ENCODE peak calls at places on chromosomes 16 and 17, in nine cellular contexts. K is pancreas, T is RWPE1, O is cardiac fibroblast, J is GM10248, R is stomach, H is mucosa of descending colon, L is endothelial cell, Q is neural crest cell. D is an unnamed sample.

GRCh38 chr17:47225436-47225858 is 16.3 kb downstream of the MYL4 start:
- DNase-seq in K (peak), T (peak), O (peak), J (no peak), R (peak), H (no peak), L (no peak), Q (no peak), D (no peak)

GRCh38 chr16:49630783-49631182 is 225.1 kb downstream of the ZNF423 start:
- DNase-seq in K (no peak), T (no peak), O (no peak), J (no peak), R (no peak), H (no peak), L (no peak), Q (no peak), D (no peak)

GRCh38 chr17:78082988-78083387 is 45.6 kb downstream of the TMC6 start:
- DNase-seq in K (no peak), T (peak), O (no peak), J (no peak), R (no peak), H (no peak), L (no peak), Q (no peak), D (no peak)

GRCh38 chr17:31754239-31754945 is 104.7 kb downstream of the COPRS start:
- DNase-seq in K (no peak), T (peak), O (peak), J (no peak), R (no peak), H (no peak), L (no peak), Q (no peak), D (no peak)

GRCh38 chr16:54177052-54177856 is 109.3 kb downstream of the IRX3 start:
- DNase-seq in K (no peak), T (no peak), O (no peak), J (no peak), R (no peak), H (no peak), L (no peak), Q (no peak), D (no peak)

GRCh38 chr16:81740163-81740562 is 38.9 kb upstream of the PLCG2 start:
- DNase-seq in K (no peak), T (no peak), O (no peak), J (peak), R (no peak), H (peak), L (no peak), Q (no peak), D (peak)

GRCh38 chr16:57191056-57191536 is 5.0 kb downstream of the RSPRY1 start:
- DNase-seq in K (no peak), T (peak), O (no peak), J (no peak), R (no peak), H (no peak), L (no peak), Q (no peak), D (no peak)

GRCh38 chr16:569445-570254 is at the start of gene PIGQ:
- DNase-seq in K (peak), T (peak), O (peak), J (peak), R (peak), H (peak), L (peak), Q (peak), D (peak)

GRCh38 chr16:4639899-4640509 is 15.4 kb downstream of the MGRN1 start:
- DNase-seq in K (no peak), T (no peak), O (no peak), J (no peak), R (no peak), H (no peak), L (no peak), Q (no peak), D (no peak)

GRCh38 chr17:31696184-31696602 is 162.9 kb downstream of the COPRS start:
- DNase-seq in K (peak), T (no peak), O (peak), J (no peak), R (peak), H (peak), L (no peak), Q (peak), D (no peak)

GRCh38 chr16:25106567-25107465 is 4.7 kb upstream of the LCMT1 start:
- DNase-seq in K (peak), T (peak), O (peak), J (peak), R (peak), H (peak), L (peak), Q (peak), D (peak)
- TF ChIP-seq CTCF in K (no peak), T (no peak), O (no peak), J (peak), R (no peak), H (no peak), L (no peak), Q (peak), D (no peak)

GRCh38 chr17:14312522-14312921 is 11.6 kb downstream of the HS3ST3B1 start:
- DNase-seq in K (no peak), T (no peak), O (no peak), J (no peak), R (no peak), H (no peak), L (no peak), Q (no peak), D (no peak)
- TF ChIP-seq CTCF in K (no peak), T (no peak), O (no peak), J (no peak), R (no peak), H (no peak), L (no peak), Q (no peak), D (no peak)

GRCh38 chr17:11240841-11241610 is at the start of gene SHISA6:
- DNase-seq in K (no peak), T (no peak), O (no peak), J (no peak), R (no peak), H (no peak), L (no peak), Q (peak), D (no peak)

GRCh38 chr17:11239379-11239970 is 1.5 kb upstream of the SHISA6 start:
- DNase-seq in K (no peak), T (no peak), O (no peak), J (no peak), R (no peak), H (no peak), L (no peak), Q (no peak), D (no peak)

GRCh38 chr17:11238710-11239109 is 2.3 kb upstream of the SHISA6 start:
- DNase-seq in K (no peak), T (no peak), O (no peak), J (no peak), R (no peak), H (no peak), L (no peak), Q (no peak), D (no peak)

GRCh38 chr17:11240041-11240801 is 792 bp upstream of the SHISA6 start:
- DNase-seq in K (peak), T (no peak), O (no peak), J (no peak), R (peak), H (no peak), L (no peak), Q (peak), D (no peak)

GRCh38 chr17:11241611-11242226 is 706 bp downstream of the SHISA6 start:
- DNase-seq in K (peak), T (no peak), O (no peak), J (no peak), R (peak), H (no peak), L (no peak), Q (no peak), D (no peak)
- TF ChIP-seq CTCF in K (no peak), T (no peak), O (no peak), J (no peak), R (no peak), H (no peak), L (no peak), Q (no peak), D (no peak)

GRCh38 chr16:87061521-87061920 is 255.7 kb downstream of the C16orf95 start:
- DNase-seq in K (no peak), T (no peak), O (no peak), J (no peak), R (no peak), H (no peak), L (no peak), Q (no peak), D (no peak)

GRCh38 chr16:87063543-87063942 is 253.6 kb downstream of the C16orf95 start:
- DNase-seq in K (no peak), T (no peak), O (no peak), J (no peak), R (no peak), H (no peak), L (no peak), Q (no peak), D (no peak)

GRCh38 chr16:87064731-87065720 is 252.2 kb downstream of the C16orf95 start:
- DNase-seq in K (no peak), T (no peak), O (no peak), J (no peak), R (no peak), H (no peak), L (no peak), Q (no peak), D (no peak)

GRCh38 chr16:87060026-87060986 is 256.9 kb downstream of the C16orf95 start:
- DNase-seq in K (no peak), T (no peak), O (peak), J (no peak), R (no peak), H (no peak), L (no peak), Q (no peak), D (no peak)

DNA sequence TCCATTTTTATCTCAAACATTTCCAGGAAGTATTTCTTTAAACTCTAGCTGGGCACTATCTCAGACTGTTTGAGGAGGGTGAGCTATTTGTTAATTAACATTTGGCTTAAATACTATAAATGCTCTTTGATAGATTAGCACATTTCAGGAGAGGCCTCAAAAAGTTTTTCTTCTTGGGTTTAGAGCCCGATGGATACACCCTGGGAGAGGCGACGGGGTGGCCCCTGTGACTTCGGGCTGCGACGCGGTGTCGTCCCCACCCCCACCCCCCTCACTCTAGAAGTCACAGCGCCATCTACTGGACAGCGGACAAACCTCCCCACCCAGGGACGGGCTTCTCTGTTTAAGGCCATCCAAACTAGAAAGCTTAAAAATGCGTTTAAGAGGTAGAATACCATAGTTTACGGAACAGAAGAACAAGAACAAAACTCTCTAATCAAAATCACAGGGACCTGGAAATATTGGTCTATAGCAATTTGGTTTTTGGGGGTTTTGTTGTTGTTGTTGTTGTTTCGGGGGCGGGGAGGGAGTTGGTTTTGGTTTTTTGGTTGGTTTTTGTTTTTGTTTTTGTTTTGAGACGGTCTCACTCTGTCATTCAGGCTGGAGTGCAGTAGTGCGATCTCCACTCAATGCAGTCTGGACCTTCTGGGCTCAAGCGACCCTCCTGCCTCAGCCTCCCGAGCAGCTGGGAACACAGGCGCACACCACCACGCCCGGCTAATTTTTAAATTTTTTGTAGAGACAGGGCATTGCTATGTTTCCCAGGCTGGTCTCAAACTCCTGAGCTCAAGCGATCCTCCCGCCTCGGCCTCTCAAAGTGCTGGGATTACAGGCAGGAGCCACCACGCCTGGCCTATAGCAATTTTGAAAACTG is 254.4 kb downstream of the C16orf95 start:
- DNase-seq in K (peak), T (peak), O (peak), J (peak), R (peak), H (no peak), L (peak), Q (peak), D (no peak)
- TF ChIP-seq CTCF in K (peak), T (peak), O (peak), J (peak), R (peak), H (peak), L (peak), Q (peak), D (no peak)

GRCh38 chr16:71288890-71289731 is at the start of gene CMTR2:
- DNase-seq in K (peak), T (peak), O (peak), J (peak), R (peak), H (peak), L (peak), Q (peak), D (peak)
- TF ChIP-seq CTCF in K (no peak), T (no peak), O (no peak), J (no peak), R (no peak), H (no peak), L (no peak), Q (no peak), D (no peak)

DNA sequence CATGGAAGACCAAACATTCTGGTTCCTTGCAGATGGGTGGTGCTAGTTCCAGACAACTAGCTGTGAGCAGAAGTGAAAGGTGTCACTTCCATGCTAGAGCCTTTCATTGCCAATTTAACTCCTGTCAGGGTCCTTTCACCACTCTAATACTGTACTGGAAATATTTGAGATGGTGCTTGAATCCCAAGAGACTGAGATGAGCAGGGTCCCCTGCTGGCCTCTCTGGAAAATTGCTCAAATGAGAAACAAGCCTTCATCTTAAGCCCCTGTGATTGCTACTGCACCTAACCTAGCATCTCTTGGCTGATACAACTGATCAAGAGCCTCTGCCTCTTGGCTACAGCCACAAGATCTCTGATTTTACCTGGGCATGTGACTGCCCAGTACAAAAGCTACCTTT is 7.4 kb upstream of the VAC14 start:
- DNase-seq in K (no peak), T (no peak), O (no peak), J (no peak), R (no peak), H (no peak), L (no peak), Q (no peak), D (no peak)
- TF ChIP-seq CTCF in K (no peak), T (no peak), O (peak), J (no peak), R (no peak), H (no peak), L (no peak), Q (peak), D (no peak)

D was measured in activated B cell treated with CpG ODN at 0.5 μM for 24 hours.